ENCODE peak calls at places on chromosomes 11 and 22, in four cellular contexts. One of them, this sample, is unnamed.

GRCh38 chr11:119567667-119568582 is 145.0 kb upstream of the THY1 start:
- DNase-seq in anterior cingulate cortex: no peak
- DNase-seq in esophagus squamous epithelium: no peak
- DNase-seq in NCI-H524: peak
- DNase-seq in this sample: peak

GRCh38 chr11:35011389-35011788 is 95.0 kb downstream of the PDHX start:
- DNase-seq in NCI-H524: peak
- DNase-seq in anterior cingulate cortex: no peak
- DNase-seq in esophagus squamous epithelium: no peak
- DNase-seq in this sample: peak

GRCh38 chr11:123351375-123351774 is 78.7 kb upstream of the GRAMD1B start:
- DNase-seq in anterior cingulate cortex: peak
- DNase-seq in NCI-H524: peak
- DNase-seq in esophagus squamous epithelium: no peak
- DNase-seq in this sample: no peak

GRCh38 chr22:25347752-25348102 is 128.3 kb downstream of the CRYBB2 start:
- DNase-seq in esophagus squamous epithelium: no peak
- DNase-seq in anterior cingulate cortex: no peak
- DNase-seq in NCI-H524: no peak
- DNase-seq in this sample: no peak

GRCh38 chr11:111532365-111532709 is 8.2 kb upstream of the LAYN start:
- DNase-seq in esophagus squamous epithelium: no peak
- DNase-seq in NCI-H524: no peak
- DNase-seq in anterior cingulate cortex: no peak
- DNase-seq in this sample: no peak

GRCh38 chr22:49728566-49729271 is 99.0 kb downstream of the BRD1 start:
- DNase-seq in esophagus squamous epithelium: no peak
- DNase-seq in NCI-H524: no peak
- DNase-seq in anterior cingulate cortex: no peak
- DNase-seq in this sample: no peak

GRCh38 chr11:21289686-21290085 is 620.3 kb downstream of the NELL1 start:
- DNase-seq in anterior cingulate cortex: no peak
- DNase-seq in esophagus squamous epithelium: no peak
- DNase-seq in NCI-H524: no peak
- DNase-seq in this sample: no peak

GRCh38 chr11:88259431-88259830 is 78.1 kb downstream of the CTSC start:
- DNase-seq in esophagus squamous epithelium: no peak
- DNase-seq in anterior cingulate cortex: no peak
- DNase-seq in NCI-H524: no peak
- DNase-seq in this sample: no peak

GRCh38 chr22:29661355-29661754 is 57.9 kb downstream of the NF2 start:
- DNase-seq in NCI-H524: no peak
- DNase-seq in esophagus squamous epithelium: no peak
- DNase-seq in anterior cingulate cortex: no peak
- DNase-seq in this sample: peak

GRCh38 chr11:86896486-86896885 is 58.7 kb downstream of the FZD4 start:
- DNase-seq in NCI-H524: peak
- DNase-seq in anterior cingulate cortex: no peak
- DNase-seq in esophagus squamous epithelium: no peak
- DNase-seq in this sample: no peak

GRCh38 chr11:128326791-128327190 is 260.6 kb downstream of the ETS1 start:
- DNase-seq in anterior cingulate cortex: no peak
- DNase-seq in esophagus squamous epithelium: no peak
- DNase-seq in NCI-H524: no peak
- DNase-seq in this sample: no peak

GRCh38 chr11:61601512-61601911 is 20.6 kb upstream of the SYT7 start:
- DNase-seq in NCI-H524: no peak
- DNase-seq in anterior cingulate cortex: no peak
- DNase-seq in esophagus squamous epithelium: no peak
- DNase-seq in this sample: no peak

GRCh38 chr11:64241430-64242153 is 697 bp downstream of the FKBP2 start:
- DNase-seq in NCI-H524: peak
- DNase-seq in anterior cingulate cortex: peak
- DNase-seq in esophagus squamous epithelium: peak
- DNase-seq in this sample: peak

GRCh38 chr11:134032501-134033091 is 36.3 kb upstream of the JAM3 start:
- DNase-seq in esophagus squamous epithelium: no peak
- DNase-seq in NCI-H524: peak
- DNase-seq in anterior cingulate cortex: peak
- DNase-seq in this sample: no peak

GRCh38 chr11:123056835-123057491 is 5.0 kb downstream of the HSPA8 start:
- DNase-seq in anterior cingulate cortex: no peak
- DNase-seq in esophagus squamous epithelium: no peak
- DNase-seq in NCI-H524: peak
- DNase-seq in this sample: no peak

GRCh38 chr11:118438314-118438931 is 2.1 kb downstream of the KMT2A start:
- DNase-seq in esophagus squamous epithelium: no peak
- DNase-seq in NCI-H524: no peak
- DNase-seq in anterior cingulate cortex: peak
- DNase-seq in this sample: peak